ENCODE peak calls at places on chromosomes 13 and 19, in six cellular contexts. X is brain microvascular endothelial cell, Z is foreskin fibroblast, U is fibroblast of mammary gland, R is keratinocyte, V is kidney. I is an unnamed sample.

GRCh38 chr19:1855828-1856255 is 7.5 kb downstream of the KLF16 start:
- DNase-seq in U (no peak), V (peak), Z (no peak), R (no peak), X (no peak), I (no peak)

GRCh38 chr19:19599190-19599535 is 19.3 kb downstream of the PBX4 start:
- DNase-seq in Z (no peak), V (no peak), R (no peak), U (no peak), X (no peak), I (no peak)

GRCh38 chr13:39776439-39776838 is 121.0 kb downstream of the COG6 start:
- DNase-seq in R (no peak), X (peak), U (peak), Z (peak), V (no peak), I (peak)

GRCh38 chr19:31372245-31372781 is 23.1 kb upstream of the TSHZ3 start:
- DNase-seq in U (no peak), R (no peak), V (no peak), Z (no peak), X (no peak), I (no peak)

GRCh38 chr19:16066611-16067104 is 9.6 kb upstream of the TPM4 start:
- DNase-seq in Z (peak), R (no peak), U (peak), X (peak), V (no peak), I (no peak)

GRCh38 chr13:22801402-22802003 is 379.3 kb upstream of the SGCG start:
- DNase-seq in R (no peak), X (no peak), U (peak), Z (no peak), V (no peak), I (no peak)

GRCh38 chr19:10416380-10417257 is 3.7 kb upstream of the PDE4A start:
- DNase-seq in R (no peak), U (peak), X (peak), V (peak), Z (peak), I (peak)

GRCh38 chr19:48551437-48552302 is at the start of gene SULT2B1:
- DNase-seq in U (no peak), X (no peak), R (no peak), Z (no peak), V (peak), I (no peak)

GRCh38 chr19:15191982-15192381 is 8.8 kb downstream of the NOTCH3 start:
- DNase-seq in X (no peak), R (no peak), V (no peak), U (no peak), Z (no peak), I (no peak)

GRCh38 chr13:110471156-110471832 is 90.2 kb downstream of the RAB20 start:
- DNase-seq in Z (no peak), U (no peak), X (no peak), R (no peak), V (no peak), I (no peak)

GRCh38 chr19:56309511-56310185 is 5.0 kb downstream of the ZSCAN5A start:
- DNase-seq in U (peak), X (peak), R (peak), V (no peak), Z (peak), I (no peak)

GRCh38 chr19:50365434-50366306 is at the start of gene NAPSA:
- DNase-seq in Z (no peak), R (no peak), U (no peak), X (no peak), V (peak), I (no peak)

GRCh38 chr13:109859216-109859835 is 72.9 kb upstream of the IRS2 start:
- DNase-seq in V (no peak), R (no peak), Z (no peak), X (no peak), U (no peak), I (no peak)

GRCh38 chr19:31574251-31574973 is 225.2 kb upstream of the TSHZ3 start:
- DNase-seq in V (no peak), X (no peak), Z (no peak), U (no peak), R (no peak), I (no peak)

GRCh38 chr19:17348700-17349099 is 11.3 kb downstream of the GTPBP3 start:
- DNase-seq in Z (peak), R (no peak), X (peak), V (peak), U (peak), I (no peak)

GRCh38 chr19:11479090-11479469 is 1.8 kb downstream of the ELAVL3 start:
- DNase-seq in V (no peak), R (no peak), X (no peak), U (no peak), Z (no peak), I (no peak)

GRCh38 chr19:5624741-5625140 is 1.9 kb downstream of the SAFB start:
- DNase-seq in X (no peak), R (no peak), U (no peak), Z (no peak), V (no peak), I (no peak)

GRCh38 chr19:55545913-55546495 is 661 bp upstream of the SBK3 start:
- DNase-seq in V (no peak), Z (no peak), R (no peak), X (no peak), U (no peak), I (no peak)

GRCh38 chr19:38945562-38946228 is 15.0 kb downstream of the MRPS12 start:
- DNase-seq in R (no peak), V (peak), Z (no peak), U (no peak), X (no peak), I (no peak)

GRCh38 chr13:110759710-110760109 is 46.2 kb downstream of the ING1 start:
- DNase-seq in R (no peak), V (no peak), Z (peak), U (peak), X (peak), I (peak)

GRCh38 chr19:2385053-2385721 is 25.1 kb downstream of the TMPRSS9 start:
- DNase-seq in R (peak), V (peak), U (peak), X (peak), Z (peak), I (peak)

GRCh38 chr19:46126086-46126485 is 1.6 kb upstream of the IGFL3 start:
- DNase-seq in U (peak), V (no peak), Z (no peak), R (no peak), X (no peak), I (no peak)

GRCh38 chr19:34145741-34146202 is 26.5 kb upstream of the LSM14A start:
- DNase-seq in V (no peak), Z (peak), U (peak), X (peak), R (no peak), I (peak)

GRCh38 chr13:113729329-113730019 is 29.6 kb upstream of the TMEM255B start:
- DNase-seq in U (peak), X (no peak), Z (peak), R (no peak), V (peak), I (no peak)

GRCh38 chr19:33311326-33311682 is 9.0 kb upstream of the CEBPA start:
- DNase-seq in R (no peak), V (no peak), Z (no peak), U (no peak), X (no peak), I (no peak)

DNA sequence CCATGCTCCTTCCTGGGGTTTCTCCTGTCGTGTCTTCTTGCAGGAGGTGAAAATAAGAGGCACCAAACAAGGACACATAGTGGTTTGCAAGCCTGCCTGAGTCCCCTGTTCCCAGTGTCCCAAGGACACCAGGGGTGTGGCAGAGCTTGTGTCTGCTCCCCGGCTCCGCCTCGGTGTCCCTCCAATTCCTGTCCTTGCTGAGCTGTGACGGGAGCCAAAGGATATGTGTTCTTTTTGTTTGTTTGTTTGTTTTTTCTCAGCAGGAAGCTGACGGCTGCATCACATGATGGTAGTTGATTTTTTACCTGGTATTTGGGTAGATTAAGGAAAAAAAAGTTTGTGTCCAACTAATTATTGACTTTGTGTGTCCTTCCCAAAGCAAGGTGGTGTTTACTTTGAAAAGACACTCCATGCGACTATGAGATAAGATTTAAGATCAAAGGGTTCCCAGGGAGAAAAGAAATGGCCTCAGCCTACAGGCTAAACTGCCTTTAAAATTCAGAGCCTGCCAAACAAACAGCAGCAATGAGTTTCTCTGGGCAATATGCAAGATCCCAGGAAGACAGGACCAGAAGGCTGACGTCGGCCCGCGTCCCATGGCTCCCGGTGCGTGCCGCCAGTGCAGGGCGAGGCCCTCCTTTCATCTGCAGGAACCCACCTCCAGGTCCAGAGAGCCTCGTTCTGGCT is 50.8 kb upstream of the XPO4 start:
- DNase-seq in U (no peak), Z (no peak), V (no peak), X (no peak), R (no peak), I (no peak)
- H3K4me3 ChIP-seq in U (no peak), Z (no peak), V (no peak), X (no peak), R (no peak), I (no peak)

GRCh38 chr13:44649834-44650233 is 73.7 kb upstream of the TSC22D1 start:
- DNase-seq in R (no peak), X (no peak), V (no peak), U (no peak), Z (no peak), I (no peak)

GRCh38 chr13:44651209-44651608 is 75.1 kb upstream of the TSC22D1 start:
- DNase-seq in X (no peak), V (no peak), U (no peak), R (no peak), Z (no peak), I (no peak)

GRCh38 chr13:44648392-44649117 is 72.4 kb upstream of the TSC22D1 start:
- DNase-seq in Z (peak), R (no peak), U (peak), X (no peak), V (no peak), I (no peak)

GRCh38 chr13:44651724-44652123 is 75.6 kb upstream of the TSC22D1 start:
- DNase-seq in U (no peak), R (no peak), Z (no peak), X (no peak), V (no peak), I (no peak)

GRCh38 chr13:44649118-44649455 is 73.0 kb upstream of the TSC22D1 start:
- DNase-seq in V (no peak), R (no peak), Z (no peak), X (no peak), U (no peak), I (no peak)
- H3K4me3 ChIP-seq in V (no peak), R (no peak), Z (no peak), X (no peak), U (no peak), I (no peak)

GRCh38 chr19:23393121-23393520 is 2.1 kb downstream of the ZNF91 start:
- DNase-seq in R (no peak), X (no peak), U (no peak), Z (no peak), V (no peak), I (no peak)
- H3K4me3 ChIP-seq in R (no peak), X (no peak), U (no peak), Z (no peak), V (peak), I (no peak)

GRCh38 chr13:42997381-42997780 is 5.3 kb upstream of the EPSTI1 start:
- DNase-seq in X (peak), V (no peak), Z (no peak), R (no peak), U (peak), I (no peak)
- H3K4me3 ChIP-seq in X (no peak), V (no peak), Z (no peak), R (no peak), U (no peak), I (no peak)

DNA sequence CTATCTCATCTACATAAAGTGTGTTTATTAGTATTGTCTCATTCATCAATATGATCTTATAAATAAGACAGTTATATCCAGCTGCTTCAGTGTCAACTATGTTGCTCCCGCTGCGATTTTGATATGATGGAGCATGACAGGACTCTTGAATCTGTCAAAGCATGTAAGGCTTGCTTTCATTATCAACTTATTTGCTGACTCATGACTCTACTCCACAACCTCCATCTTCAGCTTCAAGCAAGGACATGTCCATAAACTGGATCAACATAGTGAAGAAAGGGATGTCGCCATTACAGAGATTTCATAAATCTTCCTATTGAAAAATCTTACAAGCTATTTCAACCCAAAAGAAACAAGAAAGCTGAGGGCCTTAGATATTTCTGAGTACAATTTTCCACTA is 2812.5 kb downstream of the PCDH9 start:
- DNase-seq in V (no peak), X (no peak), R (no peak), U (no peak), Z (no peak), I (no peak)
- H3K4me3 ChIP-seq in V (no peak), X (no peak), R (no peak), U (no peak), Z (no peak), I (no peak)

GRCh38 chr19:6997679-6998445 is 23.4 kb downstream of the MBD3L2B start:
- DNase-seq in U (peak), Z (peak), V (no peak), R (no peak), X (no peak), I (no peak)
- H3K4me3 ChIP-seq in U (no peak), Z (no peak), V (no peak), R (no peak), X (no peak), I (no peak)

DNA sequence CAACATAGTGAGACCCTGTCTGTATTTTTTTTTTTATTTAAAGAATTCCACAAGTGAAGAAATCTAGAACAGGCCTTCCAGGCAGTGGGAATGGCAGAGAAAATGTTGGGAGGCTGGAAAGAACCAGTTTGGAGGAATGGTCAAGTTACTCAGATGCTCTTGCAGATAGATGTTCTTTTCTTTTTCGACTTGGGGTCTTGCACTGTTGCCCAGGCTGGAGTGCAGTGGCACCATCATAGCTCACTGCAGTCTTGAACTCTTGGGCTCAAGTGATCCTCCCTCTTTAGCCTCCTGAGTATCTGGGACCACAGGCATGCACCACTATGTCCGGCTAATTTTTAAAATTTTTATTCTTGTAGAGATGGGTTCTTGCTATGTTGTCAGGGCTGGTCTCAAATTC is 662 bp downstream of the C5AR1 start:
- DNase-seq in Z (no peak), X (no peak), R (no peak), V (no peak), U (no peak), I (no peak)
- H3K4me3 ChIP-seq in Z (no peak), X (no peak), R (no peak), V (no peak), U (no peak), I (no peak)